ENCODE peak calls at places on chromosomes 6 and 20, in four cellular contexts. One of them, this sample, is unnamed. For H3K4me1, the result is how much of the 10 kb centered on the place peaks cover.

GRCh38 chr6:30781697-30782424 is 37.5 kb upstream of the IER3 start:
- DNase-seq in sigmoid colon: peak
- DNase-seq in H1: no peak
- DNase-seq in GM12878: peak
- DNase-seq in this sample: peak

GRCh38 chr20:62210496-62210855 is 9.6 kb downstream of the HRH3 start:
- DNase-seq in sigmoid colon: no peak
- DNase-seq in H1: no peak
- DNase-seq in GM12878: no peak
- DNase-seq in this sample: no peak

GRCh38 chr20:46265539-46265938 is 42.8 kb downstream of the CDH22 start:
- DNase-seq in sigmoid colon: no peak
- DNase-seq in H1: no peak
- DNase-seq in GM12878: no peak
- DNase-seq in this sample: no peak

GRCh38 chr6:17267586-17267985 is 13.6 kb upstream of the RBM24 start:
- DNase-seq in sigmoid colon: no peak
- DNase-seq in H1: no peak
- DNase-seq in GM12878: no peak
- DNase-seq in this sample: no peak

GRCh38 chr20:48619126-48620101 is 208.4 kb downstream of the PREX1 start:
- DNase-seq in sigmoid colon: peak
- DNase-seq in H1: no peak
- DNase-seq in GM12878: no peak
- DNase-seq in this sample: no peak

GRCh38 chr20:21175433-21175832 is 49.6 kb downstream of the KIZ start:
- DNase-seq in sigmoid colon: no peak
- DNase-seq in H1: no peak
- DNase-seq in GM12878: no peak
- DNase-seq in this sample: no peak

GRCh38 chr6:1846611-1847010 is 236.9 kb downstream of the FOXC1 start:
- DNase-seq in sigmoid colon: no peak
- DNase-seq in H1: no peak
- DNase-seq in GM12878: no peak
- DNase-seq in this sample: no peak

GRCh38 chr20:641516-641913 is 11.5 kb downstream of the SRXN1 start:
- DNase-seq in sigmoid colon: no peak
- DNase-seq in H1: no peak
- DNase-seq in GM12878: no peak
- DNase-seq in this sample: no peak

GRCh38 chr20:8545212-8545611 is 413.1 kb downstream of the PLCB1 start:
- DNase-seq in sigmoid colon: no peak
- DNase-seq in H1: no peak
- DNase-seq in GM12878: no peak
- DNase-seq in this sample: no peak

GRCh38 chr6:104682722-104683643 is 176.7 kb downstream of the HACE1 start:
- DNase-seq in sigmoid colon: no peak
- DNase-seq in H1: peak
- DNase-seq in GM12878: no peak
- DNase-seq in this sample: no peak

GRCh38 chr6:88166493-88166900 is 350 bp upstream of the CNR1 start:
- DNase-seq in sigmoid colon: no peak
- DNase-seq in H1: no peak
- DNase-seq in GM12878: no peak
- DNase-seq in this sample: no peak

GRCh38 chr20:19932170-19932667 is 84.9 kb upstream of the NAA20 start:
- DNase-seq in sigmoid colon: peak
- DNase-seq in H1: no peak
- DNase-seq in GM12878: no peak
- DNase-seq in this sample: no peak

GRCh38 chr6:52929321-52930164 is 20.0 kb upstream of the GSTA3 start:
- DNase-seq in sigmoid colon: no peak
- DNase-seq in H1: no peak
- DNase-seq in GM12878: no peak
- DNase-seq in this sample: peak

GRCh38 chr20:44448753-44449546 is 26.7 kb upstream of the TTPAL start:
- DNase-seq in sigmoid colon: no peak
- DNase-seq in H1: peak
- DNase-seq in GM12878: peak
- DNase-seq in this sample: no peak

GRCh38 chr6:129141499-129141898 is 258.6 kb downstream of the LAMA2 start:
- DNase-seq in sigmoid colon: no peak
- DNase-seq in H1: no peak
- DNase-seq in GM12878: no peak
- DNase-seq in this sample: no peak

GRCh38 chr20:8082025-8082424 is 50.0 kb upstream of the PLCB1 start:
- DNase-seq in sigmoid colon: no peak
- DNase-seq in H1: no peak
- DNase-seq in GM12878: no peak
- DNase-seq in this sample: no peak

GRCh38 chr6:125302840-125303511 is 1.2 kb upstream of the HDDC2 start:
- DNase-seq in sigmoid colon: no peak
- DNase-seq in H1: no peak
- DNase-seq in GM12878: no peak
- DNase-seq in this sample: no peak

GRCh38 chr6:148840256-148840655 is 93.4 kb downstream of the UST start:
- DNase-seq in sigmoid colon: no peak
- DNase-seq in H1: no peak
- DNase-seq in GM12878: no peak
- DNase-seq in this sample: no peak

GRCh38 chr20:10047427-10047826 is 12.6 kb downstream of the ANKEF1 start:
- DNase-seq in sigmoid colon: no peak
- DNase-seq in H1: peak
- DNase-seq in GM12878: no peak
- DNase-seq in this sample: no peak

GRCh38 chr6:52164319-52165094 is 21.7 kb upstream of the IL17A start:
- DNase-seq in sigmoid colon: no peak
- DNase-seq in H1: no peak
- DNase-seq in GM12878: no peak
- DNase-seq in this sample: no peak

GRCh38 chr6:110618591-110619267 is 142.3 kb upstream of the SLC22A16 start:
- DNase-seq in sigmoid colon: no peak
- DNase-seq in H1: no peak
- DNase-seq in GM12878: peak
- DNase-seq in this sample: peak

GRCh38 chr20:54793270-54793992 is 318.0 kb downstream of the DOK5 start:
- DNase-seq in sigmoid colon: no peak
- DNase-seq in H1: no peak
- DNase-seq in GM12878: no peak
- DNase-seq in this sample: no peak

GRCh38 chr6:132569170-132569569 is 952 bp upstream of the TAAR6 start:
- DNase-seq in sigmoid colon: no peak
- DNase-seq in H1: no peak
- DNase-seq in GM12878: no peak
- DNase-seq in this sample: no peak

GRCh38 chr6:36956111-36956820 is 1.7 kb downstream of the PI16 start:
- DNase-seq in sigmoid colon: no peak
- DNase-seq in H1: no peak
- DNase-seq in GM12878: no peak
- DNase-seq in this sample: no peak

GRCh38 chr20:36624068-36624813 is 18.7 kb downstream of the RAB5IF start:
- DNase-seq in sigmoid colon: no peak
- DNase-seq in H1: no peak
- DNase-seq in GM12878: no peak
- DNase-seq in this sample: peak

GRCh38 chr20:53622247-53623114 is 28.8 kb upstream of the ZNF217 start:
- DNase-seq in sigmoid colon: peak
- DNase-seq in H1: no peak
- DNase-seq in GM12878: peak
- DNase-seq in this sample: no peak

GRCh38 chr20:755931-756330 is 12.4 kb downstream of the SLC52A3 start:
- DNase-seq in sigmoid colon: no peak
- DNase-seq in H1: no peak
- DNase-seq in GM12878: no peak
- DNase-seq in this sample: no peak

GRCh38 chr6:43927525-43928210 is 157.7 kb downstream of the VEGFA start:
- DNase-seq in sigmoid colon: peak
- DNase-seq in H1: no peak
- DNase-seq in GM12878: no peak
- DNase-seq in this sample: no peak

GRCh38 chr20:41415191-41415590 is 48.6 kb upstream of the EMILIN3 start:
- DNase-seq in sigmoid colon: no peak
- DNase-seq in H1: no peak
- DNase-seq in GM12878: no peak
- DNase-seq in this sample: no peak

GRCh38 chr20:36628076-36628475 is 17.9 kb downstream of the SLA2 start:
- DNase-seq in sigmoid colon: no peak
- DNase-seq in H1: no peak
- DNase-seq in GM12878: no peak
- DNase-seq in this sample: no peak

GRCh38 chr6:162917506-162917905 is 189.7 kb downstream of the PACRG start:
- DNase-seq in sigmoid colon: no peak
- DNase-seq in H1: no peak
- DNase-seq in GM12878: no peak
- DNase-seq in this sample: no peak
- TF ChIP-seq POLR2AphosphoS5 in sigmoid colon: no peak
- TF ChIP-seq POLR2AphosphoS5 in H1: no peak
- TF ChIP-seq POLR2AphosphoS5 in GM12878: no peak
- TF ChIP-seq POLR2AphosphoS5 in this sample: no peak

DNA sequence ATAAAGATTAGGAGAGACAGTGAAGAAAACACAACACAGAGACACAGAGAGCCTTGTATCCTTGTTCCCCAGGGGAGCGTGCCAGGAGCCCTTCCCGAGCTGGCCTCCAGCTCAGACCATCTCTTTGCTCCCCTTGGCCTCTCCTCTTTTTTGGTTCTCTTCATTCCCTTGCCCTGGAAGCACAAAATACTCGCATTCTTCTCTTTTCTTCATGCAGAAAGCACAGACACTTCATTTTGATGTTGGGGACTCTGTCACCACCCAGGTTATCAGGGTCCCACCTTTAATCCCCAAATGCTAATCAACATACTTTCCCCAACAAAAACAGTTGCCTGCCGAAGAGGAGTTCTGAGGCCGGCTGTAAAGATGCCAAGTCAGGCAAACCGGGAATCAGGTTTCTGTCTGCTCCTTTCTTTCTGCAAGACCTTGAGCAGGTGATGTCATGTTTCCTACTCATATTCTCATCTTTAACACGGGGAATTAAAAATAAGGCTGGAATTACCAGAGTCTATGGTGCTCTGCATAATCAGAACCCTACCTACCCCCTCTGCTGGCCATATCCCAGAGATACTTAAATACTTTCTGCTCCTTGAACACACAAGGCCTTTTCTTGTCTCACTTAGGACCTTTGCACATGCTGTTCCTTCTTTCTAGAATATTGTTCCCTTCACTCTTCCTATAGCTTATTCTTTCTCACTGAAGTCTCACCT is 21.7 kb downstream of the TGM6 start:
- DNase-seq in sigmoid colon: peak
- DNase-seq in H1: no peak
- DNase-seq in GM12878: no peak
- DNase-seq in this sample: no peak
- TF ChIP-seq CTCF in sigmoid colon: no peak
- TF ChIP-seq CTCF in H1: peak
- TF ChIP-seq CTCF in GM12878: peak
- TF ChIP-seq CTCF in this sample: no peak

GRCh38 chr20:23161244-23161875 is 75.2 kb upstream of the CD93 start:
- DNase-seq in sigmoid colon: peak
- DNase-seq in H1: peak
- DNase-seq in GM12878: no peak
- DNase-seq in this sample: no peak

GRCh38 chr20:23159923-23160445 is 73.9 kb upstream of the CD93 start:
- DNase-seq in sigmoid colon: no peak
- DNase-seq in H1: no peak
- DNase-seq in GM12878: no peak
- DNase-seq in this sample: no peak

GRCh38 chr20:23159256-23159922 is 73.3 kb upstream of the CD93 start:
- DNase-seq in sigmoid colon: peak
- DNase-seq in H1: peak
- DNase-seq in GM12878: no peak
- DNase-seq in this sample: no peak

GRCh38 chr20:23161968-23162696 is 76.0 kb upstream of the CD93 start:
- DNase-seq in sigmoid colon: peak
- DNase-seq in H1: peak
- DNase-seq in GM12878: no peak
- DNase-seq in this sample: peak

GRCh38 chr20:23160536-23161243 is 74.6 kb upstream of the CD93 start:
- DNase-seq in sigmoid colon: no peak
- DNase-seq in H1: peak
- DNase-seq in GM12878: no peak
- DNase-seq in this sample: no peak
- H3K4me1 ChIP-seq in sigmoid colon: under half
- H3K4me1 ChIP-seq in H1: under half
- H3K4me1 ChIP-seq in GM12878: under half
- H3K4me1 ChIP-seq in this sample: under half

GRCh38 chr6:9482030-9482731 is 932.7 kb downstream of the TFAP2A start:
- DNase-seq in sigmoid colon: no peak
- DNase-seq in H1: no peak
- DNase-seq in GM12878: no peak
- DNase-seq in this sample: no peak
- TF ChIP-seq POLR2AphosphoS5 in sigmoid colon: no peak
- TF ChIP-seq POLR2AphosphoS5 in H1: no peak
- TF ChIP-seq POLR2AphosphoS5 in GM12878: no peak
- TF ChIP-seq POLR2AphosphoS5 in this sample: no peak

GRCh38 chr6:12343440-12344162 is 53.4 kb downstream of the EDN1 start:
- DNase-seq in sigmoid colon: no peak
- DNase-seq in H1: no peak
- DNase-seq in GM12878: no peak
- DNase-seq in this sample: peak
- TF ChIP-seq CTCF in sigmoid colon: no peak
- TF ChIP-seq CTCF in H1: no peak
- TF ChIP-seq CTCF in GM12878: no peak
- TF ChIP-seq CTCF in this sample: no peak

GRCh38 chr6:15259766-15260098 is 13.9 kb downstream of the JARID2 start:
- DNase-seq in sigmoid colon: no peak
- DNase-seq in H1: no peak
- DNase-seq in GM12878: no peak
- DNase-seq in this sample: no peak
- H3K4me1 ChIP-seq in sigmoid colon: half or more
- H3K4me1 ChIP-seq in H1: under half
- H3K4me1 ChIP-seq in GM12878: half or more
- H3K4me1 ChIP-seq in this sample: under half